ENCODE peak calls at places on chromosomes 7 and 10, in six cellular contexts. J is IMR-90, B is colonic mucosa, A is fibroblast of lung, N is gastrocnemius medialis, W is astrocyte. L is an unnamed sample. For H3K36me3 and H3K27me3, the result is how much of the 10 kb centered on the place peaks cover.

GRCh38 chr10:129339841-129340240 is 127.2 kb upstream of the MGMT start:
- DNase-seq in J (no peak), B (no peak), A (no peak), N (no peak), W (no peak), L (no peak)

GRCh38 chr10:50373821-50374501 is 122.6 kb upstream of the ASAH2 start:
- DNase-seq in J (peak), B (no peak), A (no peak), N (no peak), W (peak), L (no peak)

GRCh38 chr7:138919912-138920311 is 61.3 kb downstream of the KIAA1549 start:
- DNase-seq in J (no peak), B (no peak), A (no peak), N (no peak), W (no peak), L (no peak)

GRCh38 chr10:88108115-88108610 is 244.7 kb downstream of the PTEN start:
- DNase-seq in J (no peak), B (no peak), A (no peak), N (peak), W (no peak), L (no peak)

GRCh38 chr7:41029072-41029492 is 673.8 kb downstream of the INHBA start:
- DNase-seq in J (peak), B (no peak), A (peak), N (no peak), W (peak), L (peak)

GRCh38 chr10:110446954-110447608 is 50.6 kb upstream of the DUSP5 start:
- DNase-seq in J (peak), B (no peak), A (peak), N (peak), W (peak), L (peak)

GRCh38 chr10:113424304-113424721 is 128.5 kb upstream of the HABP2 start:
- DNase-seq in J (no peak), B (no peak), A (no peak), N (peak), W (no peak), L (no peak)

GRCh38 chr10:59877191-59877671 is 29.1 kb downstream of the CCDC6 start:
- DNase-seq in J (peak), B (peak), A (peak), N (no peak), W (peak), L (no peak)

GRCh38 chr7:81574723-81575326 is 195.0 kb downstream of the HGF start:
- DNase-seq in J (peak), B (no peak), A (peak), N (no peak), W (peak), L (no peak)

GRCh38 chr10:35731828-35732227 is 89.7 kb upstream of the FZD8 start:
- DNase-seq in J (no peak), B (no peak), A (no peak), N (no peak), W (no peak), L (no peak)

GRCh38 chr7:75727881-75728592 is 10.7 kb downstream of the HIP1 start:
- DNase-seq in J (peak), B (peak), A (no peak), N (no peak), W (peak), L (no peak)

GRCh38 chr10:103044942-103045489 is 126.9 kb downstream of the CNNM2 start:
- DNase-seq in J (peak), B (no peak), A (peak), N (no peak), W (peak), L (peak)

GRCh38 chr10:113454341-113455061 is 98.4 kb upstream of the HABP2 start:
- DNase-seq in J (peak), B (peak), A (peak), N (no peak), W (no peak), L (no peak)

GRCh38 chr10:103382769-103383168 is 13.5 kb downstream of the ATP5MK start:
- DNase-seq in J (no peak), B (no peak), A (no peak), N (no peak), W (no peak), L (no peak)

GRCh38 chr10:110649652-110650264 is 5.6 kb downstream of the RBM20 start:
- DNase-seq in J (no peak), B (no peak), A (no peak), N (no peak), W (no peak), L (no peak)

GRCh38 chr10:43409385-43410109 is 561 bp upstream of the HNRNPF start:
- DNase-seq in J (no peak), B (peak), A (no peak), N (peak), W (no peak), L (no peak)

GRCh38 chr7:159103382-159104187 is 41.1 kb downstream of the VIPR2 start:
- DNase-seq in J (no peak), B (no peak), A (no peak), N (no peak), W (no peak), L (no peak)

GRCh38 chr10:72173635-72174296 is 42.0 kb upstream of the ANAPC16 start:
- DNase-seq in J (peak), B (no peak), A (peak), N (no peak), W (peak), L (no peak)

GRCh38 chr10:24983946-24984345 is 31.5 kb upstream of the PRTFDC1 start:
- DNase-seq in J (no peak), B (no peak), A (no peak), N (no peak), W (no peak), L (no peak)

GRCh38 chr7:140262242-140262903 is 85.6 kb upstream of the KDM7A start:
- DNase-seq in J (no peak), B (no peak), A (no peak), N (no peak), W (no peak), L (no peak)
- H3K4me3 ChIP-seq in J (no peak), B (no peak), A (no peak), N (no peak), W (no peak), L (no peak)

GRCh38 chr7:146405737-146406136 is 289.1 kb downstream of the CNTNAP2 start:
- DNase-seq in J (no peak), B (no peak), A (no peak), N (no peak), W (no peak), L (no peak)
- H3K36me3 ChIP-seq in J (under half), B (under half), A (under half), N (under half), W (under half), L (under half)

GRCh38 chr10:97139651-97140283 is 46.0 kb downstream of the SLIT1 start:
- DNase-seq in J (no peak), B (no peak), A (no peak), N (no peak), W (no peak), L (no peak)

GRCh38 chr10:97140284-97140846 is 45.4 kb downstream of the SLIT1 start:
- DNase-seq in J (no peak), B (no peak), A (no peak), N (no peak), W (no peak), L (no peak)

GRCh38 chr10:97138777-97139317 is 46.9 kb downstream of the SLIT1 start:
- DNase-seq in J (no peak), B (no peak), A (no peak), N (no peak), W (no peak), L (no peak)

GRCh38 chr10:97136744-97137143 is 49.0 kb downstream of the SLIT1 start:
- DNase-seq in J (no peak), B (no peak), A (no peak), N (no peak), W (no peak), L (no peak)

GRCh38 chr10:97138174-97138573 is 47.6 kb downstream of the SLIT1 start:
- DNase-seq in J (no peak), B (peak), A (no peak), N (no peak), W (no peak), L (no peak)
- H3K27me3 ChIP-seq in J (half or more), B (under half), A (under half), N (under half), W (under half), L (under half)

GRCh38 chr10:86359933-86360332 is 6.7 kb downstream of the GRID1 start:
- DNase-seq in J (no peak), B (no peak), A (no peak), N (no peak), W (no peak), L (no peak)
- H3K4me3 ChIP-seq in J (no peak), B (no peak), A (no peak), N (no peak), W (no peak), L (no peak)

DNA sequence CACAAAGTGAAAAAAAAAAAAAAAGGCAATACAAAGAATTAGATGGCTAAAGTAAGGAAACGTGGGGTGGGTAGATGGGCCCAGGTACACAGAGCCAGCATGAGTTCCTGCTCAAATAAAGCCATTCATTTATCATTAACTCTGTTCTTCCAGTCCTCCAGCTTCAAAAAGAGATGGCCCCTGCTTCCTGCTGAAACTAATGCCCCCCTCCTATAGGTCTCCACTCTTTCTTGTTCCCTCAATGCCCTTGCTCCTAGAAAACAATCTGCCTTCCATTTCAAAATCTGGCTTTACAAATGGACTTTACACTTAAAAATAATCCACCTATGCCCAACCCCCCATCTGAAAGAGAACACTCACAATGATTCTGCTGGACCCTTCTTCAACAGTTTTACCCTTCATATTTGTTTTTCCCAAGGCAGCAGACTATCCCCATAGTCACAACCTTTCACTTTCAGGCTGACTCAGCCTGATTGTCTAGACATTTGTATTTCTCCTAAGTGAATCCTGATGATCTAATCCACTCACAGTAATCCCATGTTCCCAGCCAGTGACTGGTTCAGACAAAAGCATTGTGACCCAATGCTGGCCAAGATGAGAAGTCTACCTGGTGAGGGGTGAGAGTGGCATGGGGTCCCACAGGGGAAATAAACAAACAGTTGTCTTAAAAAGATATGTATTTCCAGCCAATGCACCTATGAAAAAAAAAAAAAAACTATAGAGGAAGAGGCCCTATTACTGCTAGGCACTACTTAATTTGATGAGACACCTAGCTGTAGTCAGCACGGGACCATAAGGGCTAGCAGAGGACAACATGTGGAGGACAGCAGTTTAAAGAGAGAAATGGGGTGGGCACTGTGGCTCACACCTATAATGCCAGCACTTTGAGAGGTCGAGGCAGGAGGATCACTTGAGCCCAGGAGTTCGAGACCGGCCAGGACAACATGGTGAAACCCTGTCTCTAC is 74.6 kb upstream of the GRID1 start:
- DNase-seq in J (peak), B (no peak), A (peak), N (no peak), W (peak), L (peak)
- H3K36me3 ChIP-seq in J (under half), B (under half), A (under half), N (half or more), W (under half), L (under half)

GRCh38 chr7:155842496-155843265 is 30.4 kb upstream of the SHH start:
- DNase-seq in J (no peak), B (no peak), A (no peak), N (no peak), W (no peak), L (no peak)
- H3K27me3 ChIP-seq in J (under half), B (under half), A (under half), N (under half), W (under half), L (under half)

DNA sequence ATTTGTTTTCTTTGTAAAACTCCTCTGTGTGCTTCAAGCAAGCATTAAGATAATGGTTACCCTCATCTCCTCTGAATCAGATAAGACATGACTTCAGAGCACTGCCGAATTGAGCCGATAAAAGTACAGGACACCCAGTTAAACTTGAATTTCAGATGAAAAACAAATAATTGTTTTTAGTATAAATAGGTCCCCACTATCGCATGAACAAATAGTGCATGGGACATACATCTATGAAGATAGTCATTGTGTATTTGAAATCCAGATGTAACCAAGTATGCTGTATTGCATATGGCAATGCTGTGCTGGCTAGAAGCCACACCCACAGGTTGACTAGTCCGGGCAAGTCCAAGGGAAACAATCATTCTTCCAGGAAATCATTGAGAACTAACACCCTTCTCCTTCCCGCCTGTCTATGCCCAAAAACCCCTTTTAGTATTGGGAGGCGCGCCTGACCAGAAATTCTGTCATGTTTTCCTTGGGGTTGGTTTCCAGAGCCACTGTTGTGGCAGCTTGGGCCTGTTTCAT is 12.6 kb upstream of the FGFR2 start:
- DNase-seq in J (no peak), B (no peak), A (no peak), N (no peak), W (no peak), L (no peak)
- H3K4me3 ChIP-seq in J (no peak), B (no peak), A (no peak), N (no peak), W (no peak), L (no peak)

GRCh38 chr10:11189581-11190376 is 172.1 kb downstream of the CELF2 start:
- DNase-seq in J (no peak), B (no peak), A (no peak), N (no peak), W (no peak), L (no peak)
- H3K36me3 ChIP-seq in J (under half), B (under half), A (under half), N (under half), W (under half), L (under half)

GRCh38 chr10:6494452-6494839 is 85.6 kb downstream of the PRKCQ start:
- DNase-seq in J (no peak), B (no peak), A (no peak), N (no peak), W (no peak), L (no peak)
- H3K27me3 ChIP-seq in J (under half), B (under half), A (under half), N (under half), W (under half), L (under half)

GRCh38 chr10:132652936-132653590 is 115.5 kb downstream of the INPP5A start:
- DNase-seq in J (no peak), B (no peak), A (no peak), N (no peak), W (no peak), L (no peak)
- H3K4me3 ChIP-seq in J (no peak), B (no peak), A (no peak), N (no peak), W (no peak), L (no peak)